ENCODE peak calls at places on chromosome 1, in six cellular contexts. K is GM20000; U is effector memory CD8-positive, alpha-beta T cell; G is NCI-H1092; C is fibroblast of lung; R is psoas muscle. Y is an unnamed sample.

GRCh38 chr1:67680486-67680885 is 4.5 kb upstream of the GADD45A start:
- DNase-seq in K (no peak), U (no peak), G (no peak), C (no peak), R (no peak), Y (no peak)

GRCh38 chr1:111538343-111539035 is 35.1 kb upstream of the ADORA3 start:
- DNase-seq in K (no peak), U (no peak), G (no peak), C (peak), R (no peak), Y (no peak)

GRCh38 chr1:75567212-75567611 is 43.7 kb downstream of the SLC44A5 start:
- DNase-seq in K (no peak), U (no peak), G (no peak), C (no peak), R (no peak), Y (no peak)

GRCh38 chr1:246012271-246012854 is 494.7 kb downstream of the SMYD3 start:
- DNase-seq in K (peak), U (no peak), G (peak), C (peak), R (no peak), Y (no peak)

GRCh38 chr1:30693820-30694219 is 29.6 kb downstream of the MATN1 start:
- DNase-seq in K (no peak), U (no peak), G (no peak), C (no peak), R (no peak), Y (no peak)

GRCh38 chr1:230824571-230825060 is 43.7 kb downstream of the C1orf198 start:
- DNase-seq in K (no peak), U (no peak), G (no peak), C (peak), R (no peak), Y (no peak)

GRCh38 chr1:223720987-223721591 is 8.8 kb downstream of the CAPN2 start:
- DNase-seq in K (no peak), U (no peak), G (no peak), C (peak), R (no peak), Y (no peak)

GRCh38 chr1:176466514-176466913 is 3.5 kb downstream of the PAPPA2 start:
- DNase-seq in K (peak), U (no peak), G (peak), C (no peak), R (no peak), Y (no peak)

GRCh38 chr1:30726254-30726653 is 2.9 kb upstream of the MATN1 start:
- DNase-seq in K (no peak), U (no peak), G (no peak), C (no peak), R (no peak), Y (no peak)

Y was measured in SK-N-MC.